ENCODE peak calls at places on chromosomes 2 and 18, in eight cellular contexts. R is GM12878, W is suprapubic skin, V is Peyer's patch, I is testis, Z is stomach, T is body of pancreas, J is lower leg skin. F is an unnamed sample.

GRCh38 chr2:19576411-19576810 is 218.0 kb upstream of the OSR1 start:
- DNase-seq in W (no peak), I (no peak), R (no peak), T (no peak), J (no peak), V (no peak), Z (no peak), F (no peak)

GRCh38 chr2:101983486-101983885 is 8.3 kb upstream of the IL1R2 start:
- DNase-seq in I (peak), T (no peak), Z (no peak), V (no peak), R (no peak), J (no peak), W (no peak), F (no peak)

GRCh38 chr18:3984163-3984757 is 470.8 kb downstream of the DLGAP1 start:
- DNase-seq in I (no peak), R (peak), W (no peak), J (no peak), V (no peak), T (no peak), Z (no peak), F (no peak)

GRCh38 chr2:112692914-112693313 is 27.9 kb upstream of the NT5DC4 start:
- DNase-seq in T (no peak), J (peak), I (no peak), R (no peak), V (no peak), W (peak), Z (no peak), F (no peak)

GRCh38 chr2:101361079-101361478 is 26.2 kb downstream of the CREG2 start:
- DNase-seq in Z (no peak), J (no peak), W (no peak), I (no peak), R (no peak), T (peak), V (no peak), F (no peak)

GRCh38 chr2:28543316-28544068 is 47.6 kb downstream of the PLB1 start:
- DNase-seq in T (no peak), W (no peak), J (peak), Z (no peak), V (no peak), I (no peak), R (no peak), F (no peak)

GRCh38 chr2:63124209-63124608 is 73.6 kb downstream of the OTX1 start:
- DNase-seq in W (no peak), T (no peak), Z (no peak), I (no peak), J (no peak), V (no peak), R (peak), F (no peak)

GRCh38 chr2:30732876-30733275 is 74.4 kb downstream of the CAPN13 start:
- DNase-seq in R (no peak), T (no peak), Z (no peak), V (no peak), I (no peak), J (peak), W (peak), F (no peak)

GRCh38 chr18:12443631-12444030 is 35.9 kb downstream of the PRELID3A start:
- DNase-seq in J (no peak), R (no peak), W (no peak), I (no peak), Z (no peak), V (no peak), T (no peak), F (no peak)

GRCh38 chr2:239881561-239882320 is 143.4 kb downstream of the NDUFA10 start:
- DNase-seq in V (no peak), T (no peak), R (no peak), W (peak), I (peak), Z (peak), J (peak), F (no peak)

GRCh38 chr18:71471963-71472725 is 1072.0 kb downstream of the CBLN2 start:
- DNase-seq in I (no peak), J (no peak), V (no peak), Z (no peak), T (no peak), R (no peak), W (no peak), F (no peak)

GRCh38 chr2:146415291-146415690 is 1429.5 kb upstream of the ACVR2A start:
- DNase-seq in R (no peak), W (no peak), V (no peak), T (no peak), Z (no peak), I (no peak), J (no peak), F (no peak)

GRCh38 chr2:135893374-135893794 is 17.1 kb upstream of the MCM6 start:
- DNase-seq in W (no peak), V (no peak), T (no peak), R (no peak), Z (no peak), J (no peak), I (no peak), F (no peak)

GRCh38 chr2:147399011-147399410 is 445.8 kb upstream of the ACVR2A start:
- DNase-seq in J (no peak), Z (no peak), R (no peak), V (no peak), T (no peak), I (no peak), W (no peak), F (no peak)

GRCh38 chr2:225002039-225002655 is 40.1 kb downstream of the DOCK10 start:
- DNase-seq in W (no peak), J (no peak), Z (peak), R (peak), T (peak), I (peak), V (peak), F (no peak)

GRCh38 chr2:8805278-8806045 is 32.0 kb downstream of the KIDINS220 start:
- DNase-seq in Z (no peak), I (peak), W (no peak), V (no peak), T (no peak), J (no peak), R (no peak), F (no peak)

GRCh38 chr2:145687445-145688104 is 1167.7 kb upstream of the ZEB2 start:
- DNase-seq in R (no peak), J (no peak), T (no peak), W (no peak), Z (no peak), I (no peak), V (no peak), F (no peak)

GRCh38 chr2:37569131-37569530 is 102.3 kb downstream of the CDC42EP3 start:
- DNase-seq in J (no peak), V (no peak), W (no peak), Z (no peak), I (no peak), T (no peak), R (no peak), F (no peak)

GRCh38 chr2:127170452-127171197 is 49.5 kb downstream of the CYP27C1 start:
- DNase-seq in Z (no peak), R (no peak), W (peak), I (no peak), J (peak), V (no peak), T (no peak), F (no peak)

GRCh38 chr2:18900691-18901113 is 311.3 kb upstream of the NT5C1B start:
- DNase-seq in W (no peak), R (no peak), I (peak), J (no peak), Z (no peak), T (no peak), V (no peak), F (no peak)

GRCh38 chr18:77482190-77482928 is 232.7 kb downstream of the GALR1 start:
- DNase-seq in T (no peak), R (no peak), W (no peak), J (no peak), Z (no peak), I (no peak), V (no peak), F (no peak)

GRCh38 chr2:166197446-166197845 is 69.6 kb upstream of the SCN1A start:
- DNase-seq in R (no peak), T (no peak), Z (no peak), J (no peak), V (no peak), W (no peak), I (no peak), F (no peak)

GRCh38 chr2:81853331-81853730 is 1548.8 kb upstream of the LRRTM1 start:
- DNase-seq in W (no peak), J (no peak), Z (no peak), I (no peak), R (no peak), T (no peak), V (no peak), F (no peak)

GRCh38 chr2:73268831-73269685 is 15.2 kb downstream of the FBXO41 start:
- DNase-seq in W (no peak), I (peak), J (no peak), V (peak), R (no peak), T (peak), Z (peak), F (no peak)

GRCh38 chr2:84901593-84902120 is 3.8 kb upstream of the TMSB10 start:
- DNase-seq in I (no peak), T (no peak), Z (no peak), R (no peak), V (no peak), J (no peak), W (no peak), F (no peak)

GRCh38 chr2:128395196-128395595 is 76.5 kb upstream of the HS6ST1 start:
- DNase-seq in T (peak), J (peak), I (no peak), V (no peak), R (no peak), W (peak), Z (no peak), F (no peak)

GRCh38 chr2:26636935-26637334 is 4.2 kb downstream of the CIB4 start:
- DNase-seq in T (no peak), J (no peak), Z (no peak), V (no peak), I (no peak), R (no peak), W (no peak), F (no peak)

GRCh38 chr2:38598200-38598990 is 4.3 kb downstream of the HNRNPLL start:
- DNase-seq in J (no peak), W (no peak), Z (no peak), I (no peak), R (no peak), T (no peak), V (no peak), F (no peak)

GRCh38 chr2:58266211-58266610 is 25.1 kb upstream of the FANCL start:
- DNase-seq in I (no peak), Z (no peak), W (no peak), J (no peak), R (no peak), V (no peak), T (no peak), F (no peak)

GRCh38 chr2:181784556-181784955 is 104.2 kb upstream of the NEUROD1 start:
- DNase-seq in R (no peak), I (no peak), Z (no peak), V (no peak), J (no peak), W (no peak), T (no peak), F (no peak)

GRCh38 chr2:239629936-239630617 is 229.3 kb upstream of the HDAC4 start:
- DNase-seq in J (peak), R (no peak), W (no peak), Z (no peak), I (no peak), T (no peak), V (no peak), F (no peak)

GRCh38 chr18:58578321-58578720 is 50.6 kb downstream of the ALPK2 start:
- DNase-seq in Z (no peak), V (no peak), R (no peak), I (no peak), J (no peak), T (no peak), W (no peak), F (no peak)

GRCh38 chr2:52904511-52904910 is 863.1 kb upstream of the CHAC2 start:
- DNase-seq in V (no peak), W (no peak), I (no peak), Z (no peak), R (no peak), J (no peak), T (no peak), F (no peak)

GRCh38 chr2:19367346-19367745 is 8.9 kb upstream of the OSR1 start:
- DNase-seq in J (no peak), Z (no peak), W (no peak), I (no peak), T (no peak), R (no peak), V (no peak), F (no peak)

GRCh38 chr2:73341039-73341438 is 44.6 kb upstream of the ALMS1 start:
- DNase-seq in R (no peak), I (no peak), J (no peak), Z (no peak), V (no peak), T (no peak), W (no peak), F (no peak)

GRCh38 chr18:58671941-58672565 is 788 bp downstream of the MALT1 start:
- DNase-seq in T (no peak), R (no peak), J (no peak), V (peak), Z (peak), I (no peak), W (no peak), F (no peak)

GRCh38 chr2:219569041-219569440 is 2.3 kb downstream of the OBSL1 start:
- DNase-seq in I (no peak), T (no peak), W (no peak), V (no peak), Z (no peak), J (no peak), R (no peak), F (no peak)

GRCh38 chr2:219571311-219572236 is at the start of gene OBSL1:
- DNase-seq in T (peak), V (no peak), Z (peak), W (no peak), R (no peak), I (peak), J (peak), F (peak)

GRCh38 chr2:219570924-219571310 is 422 bp downstream of the OBSL1 start:
- DNase-seq in J (no peak), W (no peak), Z (no peak), I (no peak), R (no peak), V (no peak), T (no peak), F (no peak)

GRCh38 chr2:219569635-219570034 is 1.7 kb downstream of the OBSL1 start:
- DNase-seq in R (no peak), W (no peak), T (no peak), J (no peak), Z (no peak), I (no peak), V (no peak), F (no peak)

GRCh38 chr2:219570194-219570923 is 980 bp downstream of the OBSL1 start:
- DNase-seq in J (no peak), R (no peak), V (no peak), Z (no peak), T (peak), I (peak), W (no peak), F (no peak)
- TF ChIP-seq POLR2A in J (no peak), R (no peak), V (no peak), Z (no peak), T (peak), I (no peak), W (no peak), F (peak)

DNA sequence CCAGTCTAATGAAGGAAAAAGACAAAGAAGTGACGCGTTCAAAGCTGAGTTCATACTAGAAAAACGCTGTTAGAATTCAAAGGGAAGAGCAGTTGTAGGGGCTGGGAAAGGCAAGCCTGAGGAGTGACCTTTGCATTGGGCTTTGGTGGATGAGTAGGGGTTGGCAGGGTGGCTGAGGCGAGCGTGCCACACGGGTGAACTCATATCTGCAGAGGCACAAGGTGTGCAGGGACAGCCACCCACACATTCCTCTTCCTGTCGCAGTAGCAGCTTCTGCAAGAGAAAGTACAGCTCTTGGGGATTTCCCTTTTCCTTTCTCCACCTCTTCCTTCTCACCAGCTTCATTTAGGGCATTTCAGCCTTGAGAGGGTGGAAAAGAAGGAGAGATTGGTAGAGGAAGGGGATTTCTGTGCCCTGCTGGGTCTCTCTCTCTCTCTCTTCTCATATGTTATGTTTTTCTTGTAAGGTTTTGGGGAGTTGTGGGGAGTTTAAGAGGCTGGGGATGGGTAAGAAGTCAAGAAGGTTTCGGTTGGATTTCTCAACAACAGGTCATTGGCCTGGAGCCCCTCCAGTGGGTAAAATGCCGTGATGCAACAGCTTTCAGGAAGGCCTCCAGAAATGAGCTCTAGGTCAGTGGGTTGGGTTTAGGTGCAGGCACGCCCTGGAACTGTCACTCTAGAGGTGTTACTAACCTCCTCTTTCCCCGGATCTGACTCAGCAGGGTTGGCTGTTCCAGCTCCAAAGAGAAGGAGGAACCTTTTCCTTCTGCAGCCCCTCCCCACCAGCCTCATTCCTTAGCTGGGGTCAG is 40.1 kb downstream of the ODC1 start:
- DNase-seq in I (no peak), Z (peak), V (peak), W (no peak), T (peak), R (peak), J (peak), F (peak)
- TF ChIP-seq POLR2A in I (no peak), Z (no peak), V (no peak), W (no peak), T (peak), R (no peak), J (no peak), F (no peak)

GRCh38 chr2:65436825-65437221 is 4.4 kb upstream of the SPRED2 start:
- DNase-seq in Z (no peak), R (peak), W (no peak), J (no peak), T (no peak), V (no peak), I (no peak), F (no peak)

GRCh38 chr2:65437392-65438135 is 5.2 kb upstream of the SPRED2 start:
- DNase-seq in J (no peak), W (no peak), Z (no peak), R (no peak), I (no peak), V (no peak), T (no peak), F (no peak)

GRCh38 chr2:65434592-65435241 is 2.3 kb upstream of the SPRED2 start:
- DNase-seq in R (no peak), W (no peak), T (no peak), V (no peak), J (no peak), I (no peak), Z (no peak), F (no peak)

GRCh38 chr2:65436169-65436824 is 3.9 kb upstream of the SPRED2 start:
- DNase-seq in J (peak), V (peak), R (no peak), T (peak), Z (peak), I (peak), W (peak), F (peak)

DNA sequence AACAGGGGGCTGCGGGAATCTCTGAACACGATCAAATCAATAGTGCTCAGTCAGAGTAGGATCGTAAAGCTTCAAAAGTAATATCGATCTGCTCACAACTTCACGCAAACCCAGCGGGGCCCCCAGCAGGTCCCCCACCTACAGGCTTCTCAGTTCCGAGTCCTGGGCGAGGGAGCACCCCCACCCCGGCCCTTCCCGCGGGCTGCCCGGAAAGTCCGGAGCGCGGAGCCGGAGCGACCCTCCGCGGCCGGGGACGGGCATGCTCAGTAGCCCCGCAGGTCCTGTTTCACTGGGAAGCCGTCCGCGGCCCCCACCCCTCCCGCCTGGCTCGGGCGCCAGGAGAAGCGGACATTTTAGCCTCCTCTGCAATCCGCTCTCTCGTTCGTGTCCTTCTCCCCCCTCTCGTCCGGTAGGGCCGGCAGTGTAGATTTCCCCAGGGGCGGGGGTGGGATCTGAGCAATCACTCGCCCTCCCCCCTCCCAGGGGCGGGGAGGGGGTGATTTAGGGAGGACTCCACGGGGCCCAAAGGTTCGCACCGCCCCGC is 3.3 kb upstream of the SPRED2 start:
- DNase-seq in T (peak), V (peak), J (peak), W (peak), I (peak), R (no peak), Z (peak), F (peak)
- TF ChIP-seq POLR2A in T (peak), V (no peak), J (no peak), W (no peak), I (no peak), R (peak), Z (peak), F (no peak)

DNA sequence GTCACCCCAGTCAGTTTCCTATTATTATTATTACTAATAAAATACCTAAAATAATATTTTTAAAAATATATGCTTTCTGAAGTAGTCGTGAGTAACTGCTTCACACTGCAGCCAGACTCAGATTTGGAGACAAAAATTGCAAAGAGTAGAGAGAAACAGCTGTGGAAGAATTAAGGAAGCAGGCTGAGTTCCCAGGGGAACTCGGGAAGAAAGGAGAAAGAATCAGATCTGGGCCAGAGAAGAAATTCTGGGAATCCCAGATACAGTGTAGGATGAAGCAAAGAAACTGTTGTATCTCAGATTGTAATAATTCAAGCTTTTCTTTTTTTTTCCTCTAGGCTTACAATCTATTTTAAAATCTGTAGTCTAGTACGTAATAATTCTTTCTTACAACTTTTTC is 182.3 kb downstream of the FTCDNL1 start:
- DNase-seq in T (no peak), V (no peak), R (no peak), I (no peak), W (no peak), Z (no peak), J (no peak), F (no peak)
- TF ChIP-seq POLR2A in T (no peak), V (no peak), R (no peak), I (no peak), W (no peak), Z (no peak), J (no peak), F (no peak)

GRCh38 chr18:38081516-38081915 is 515.9 kb upstream of the CELF4 start:
- DNase-seq in T (no peak), Z (no peak), V (no peak), R (no peak), I (no peak), W (no peak), J (no peak), F (no peak)

GRCh38 chr18:38076346-38077053 is 510.9 kb upstream of the CELF4 start:
- DNase-seq in W (no peak), V (no peak), J (no peak), T (no peak), R (no peak), Z (no peak), I (no peak), F (no peak)

DNA sequence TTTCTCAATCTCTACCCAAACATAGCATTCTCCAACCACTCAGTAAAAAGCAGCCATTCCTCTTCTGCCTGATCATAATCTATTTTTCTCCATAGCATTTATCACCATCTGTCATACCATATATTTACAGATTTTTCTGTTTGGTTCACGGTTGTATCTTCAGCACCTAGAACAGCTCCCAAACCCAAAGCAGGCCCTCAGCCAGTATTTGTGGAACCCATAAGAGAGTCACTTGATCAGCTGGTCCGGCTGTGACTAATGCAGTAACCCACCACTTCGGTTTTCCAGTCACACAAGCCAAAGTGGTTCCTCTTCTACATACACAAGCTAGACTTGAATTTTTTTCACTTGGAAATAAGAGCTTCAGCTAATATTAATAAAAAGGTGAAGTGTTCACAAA is 511.6 kb upstream of the CELF4 start:
- DNase-seq in W (no peak), J (no peak), V (no peak), I (no peak), Z (no peak), T (no peak), R (no peak), F (no peak)
- TF ChIP-seq POLR2A in W (no peak), J (no peak), V (no peak), I (no peak), Z (no peak), T (no peak), R (no peak), F (no peak)